ENCODE peak calls at places on chromosomes 4 and X, in seven cellular contexts. C is AG04450, I is SJCRH30, H is A549, G is HCT116, Y is lower lobe of right lung, X is breast epithelium. L is an unnamed sample.

GRCh38 chr4:7212101-7212674 is 19.9 kb downstream of the SORCS2 start:
- DNase-seq in C (no peak), I (no peak), H (no peak), G (no peak), Y (no peak), X (no peak), L (no peak)

GRCh38 chr4:154583677-154584076 is 6.9 kb downstream of the FGA start:
- DNase-seq in C (no peak), I (no peak), H (no peak), G (no peak), Y (no peak), X (no peak), L (no peak)

GRCh38 chr4:80610845-80611244 is 275.3 kb downstream of the CFAP299 start:
- DNase-seq in C (peak; percentile 7), I (peak; percentile 84), H (no peak), G (no peak), Y (no peak), X (no peak), L (peak; percentile 9)

GRCh38 chrX:103405009-103405333 is 28.6 kb downstream of the BEX3 start:
- DNase-seq in C (no peak), I (no peak), H (no peak), G (no peak), Y (no peak), X (no peak), L (no peak)

GRCh38 chr4:101983835-101984234 is 193.3 kb downstream of the BANK1 start:
- DNase-seq in C (no peak), I (no peak), H (no peak), G (no peak), Y (no peak), X (no peak), L (no peak)

GRCh38 chrX:115018944-115019343 is 1.5 kb upstream of the IL13RA2 start:
- DNase-seq in C (no peak), I (no peak), H (no peak), G (no peak), Y (no peak), X (no peak), L (no peak)

GRCh38 chrX:119004920-119005524 is 30.6 kb downstream of the LONRF3 start:
- DNase-seq in C (no peak), I (peak; percentile 78), H (peak; percentile 44), G (no peak), Y (peak; percentile 59), X (peak; percentile 50), L (peak; percentile 60)

GRCh38 chrX:109992203-109992602 is 10.7 kb upstream of the TMEM164 start:
- DNase-seq in C (no peak), I (no peak), H (no peak), G (no peak), Y (no peak), X (no peak), L (no peak)

GRCh38 chr4:27149541-27150212 is 289.0 kb downstream of the STIM2 start:
- DNase-seq in C (no peak), I (no peak), H (no peak), G (no peak), Y (no peak), X (no peak), L (no peak)

GRCh38 chrX:120419465-120419864 is 49.6 kb downstream of the LAMP2 start:
- DNase-seq in C (no peak), I (no peak), H (no peak), G (no peak), Y (no peak), X (no peak), L (no peak)

GRCh38 chr4:73922766-73923630 is 53.8 kb downstream of the CXCL1 start:
- DNase-seq in C (no peak), I (peak; percentile 38), H (no peak), G (peak; percentile 15), Y (no peak), X (no peak), L (no peak)

GRCh38 chr4:128386761-128387599 is 99.4 kb upstream of the PGRMC2 start:
- DNase-seq in C (peak; percentile 91), I (peak; percentile 80), H (peak; percentile 42), G (peak; percentile 67), Y (peak; percentile 75), X (peak; percentile 92), L (no peak)

GRCh38 chr4:179530953-179531352 is 2088.7 kb upstream of the AGA start:
- DNase-seq in C (no peak), I (peak; percentile 17), H (no peak), G (no peak), Y (no peak), X (no peak), L (no peak)

GRCh38 chr4:139866270-139866962 is 200.8 kb downstream of the MGST2 start:
- DNase-seq in C (no peak), I (no peak), H (no peak), G (no peak), Y (no peak), X (no peak), L (no peak)

GRCh38 chr4:74874785-74875367 is 58.0 kb upstream of the PARM1 start:
- DNase-seq in C (peak; percentile 48), I (peak; percentile 96), H (peak; percentile 15), G (peak; percentile 73), Y (no peak), X (no peak), L (peak; percentile 36)

GRCh38 chrX:133090410-133090809 is 6.5 kb downstream of the USP26 start:
- DNase-seq in C (no peak), I (no peak), H (no peak), G (no peak), Y (no peak), X (no peak), L (no peak)

GRCh38 chrX:154506483-154507332 is 9.3 kb downstream of the FAM3A start:
- DNase-seq in C (no peak), I (no peak), H (no peak), G (no peak), Y (no peak), X (no peak), L (no peak)

GRCh38 chr4:81648576-81649272 is 177.0 kb upstream of the RASGEF1B start:
- DNase-seq in C (no peak), I (no peak), H (no peak), G (no peak), Y (no peak), X (no peak), L (peak; percentile 17)

GRCh38 chr4:186746581-186746980 is 22.9 kb upstream of the FAT1 start:
- DNase-seq in C (no peak), I (no peak), H (no peak), G (no peak), Y (no peak), X (no peak), L (no peak)

L was measured in GM13977.